ENCODE peak calls at places on chromosome 4, in seven cellular contexts. X is mesendoderm, R is H9, T is IMR-90, C is neuronal stem cell, F is mesenchymal stem cell, E is H1. H is an unnamed sample.
A peak's percentile ranks its signal among the peaks of the same experiment; 100 is the strongest.

GRCh38 chr4:122612540-122612939 is 8.3 kb downstream of the IL21 start:
- DNase-seq in X (no peak), R (no peak), T (peak; percentile 45), C (no peak), F (no peak), E (no peak), H (no peak)

GRCh38 chr4:81257021-81257420 is 42.0 kb upstream of the PRKG2 start:
- DNase-seq in X (no peak), R (no peak), T (peak; percentile 67), C (no peak), F (no peak), E (no peak), H (no peak)

GRCh38 chr4:74109116-74109791 is 10.3 kb upstream of the CXCL2 start:
- DNase-seq in X (peak; percentile 96), R (peak; percentile 62), T (peak; percentile 97), C (no peak), F (peak; percentile 95), E (peak; percentile 21), H (peak; percentile 84)

GRCh38 chr4:166198516-166198915 is 325.5 kb downstream of the TLL1 start:
- DNase-seq in X (peak; percentile 25), R (peak; percentile 44), T (no peak), C (no peak), F (no peak), E (no peak), H (no peak)

GRCh38 chr4:77927991-77928925 is 65.6 kb downstream of the MRPL1 start:
- DNase-seq in X (no peak), R (no peak), T (peak; percentile 68), C (no peak), F (peak; percentile 24), E (no peak), H (no peak)

GRCh38 chr4:111854494-111855087 is 290.7 kb upstream of the FAM241A start:
- DNase-seq in X (peak; percentile 44), R (no peak), T (peak; percentile 30), C (peak; percentile 21), F (peak; percentile 52), E (no peak), H (no peak)

GRCh38 chr4:44221407-44221806 is 227.2 kb downstream of the KCTD8 start:
- DNase-seq in X (no peak), R (no peak), T (no peak), C (no peak), F (no peak), E (no peak), H (no peak)

GRCh38 chr4:137755033-137755471 is 222.8 kb upstream of the PCDH18 start:
- DNase-seq in X (peak; percentile 64), R (no peak), T (peak; percentile 61), C (no peak), F (peak; percentile 44), E (no peak), H (no peak)

GRCh38 chr4:164748375-164748774 is 5.6 kb upstream of the SMIM31 start:
- DNase-seq in X (no peak), R (no peak), T (peak; percentile 19), C (no peak), F (peak; percentile 18), E (no peak), H (no peak)

GRCh38 chr4:2321279-2322196 is 59.6 kb upstream of the MXD4 start:
- DNase-seq in X (no peak), R (no peak), T (no peak), C (no peak), F (no peak), E (no peak), H (no peak)

GRCh38 chr4:61520688-61521160 is 320.6 kb downstream of the ADGRL3 start:
- DNase-seq in X (peak; percentile 49), R (no peak), T (peak; percentile 11), C (no peak), F (peak; percentile 58), E (no peak), H (peak; percentile 75)

GRCh38 chr4:128917781-128918180 is 108.3 kb downstream of the JADE1 start:
- DNase-seq in X (no peak), R (no peak), T (no peak), C (no peak), F (no peak), E (no peak), H (no peak)

GRCh38 chr4:128916832-128917231 is 107.3 kb downstream of the JADE1 start:
- DNase-seq in X (no peak), R (no peak), T (no peak), C (no peak), F (no peak), E (no peak), H (peak; percentile 11)

GRCh38 chr4:128913228-128913627 is 103.7 kb downstream of the JADE1 start:
- DNase-seq in X (no peak), R (no peak), T (no peak), C (no peak), F (no peak), E (no peak), H (no peak)

DNA sequence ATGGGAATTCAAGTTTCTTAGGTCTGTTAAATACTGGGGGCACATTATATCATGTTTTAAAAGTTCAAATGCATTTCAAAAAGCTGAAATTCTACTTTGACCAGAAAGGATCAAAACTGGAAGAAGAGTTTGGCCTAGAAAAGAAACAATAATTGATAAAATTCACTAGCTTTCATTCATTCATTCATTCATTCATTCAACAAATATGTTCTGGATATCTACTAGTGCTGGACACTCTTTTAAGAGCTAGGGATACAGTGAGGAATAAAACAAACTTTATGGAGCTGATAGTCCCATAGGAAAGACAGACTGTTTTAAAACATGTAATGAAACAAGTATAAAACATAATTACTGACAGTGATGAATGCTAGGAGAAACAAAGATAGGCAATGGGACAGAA is 106.0 kb downstream of the JADE1 start:
- DNase-seq in X (no peak), R (no peak), T (no peak), C (no peak), F (no peak), E (no peak), H (no peak)
- H2BK120ac ChIP-seq in X (no peak overlapping the region), R (no peak overlapping the region), T (no peak overlapping the region), C (no peak overlapping the region), F (no peak overlapping the region), E (no peak overlapping the region), H (no peak overlapping the region)

GRCh38 chr4:186739802-186740434 is 16.3 kb upstream of the FAT1 start:
- DNase-seq in X (no peak), R (no peak), T (no peak), C (no peak), F (no peak), E (no peak), H (no peak)
- H3K18ac ChIP-seq in X (no peak overlapping the region), R (no peak overlapping the region), T (no peak overlapping the region), C (no peak overlapping the region), F (no peak overlapping the region), E (no peak overlapping the region), H (no peak overlapping the region)

GRCh38 chr4:148029781-148030180 is 297.9 kb downstream of the ARHGAP10 start:
- DNase-seq in X (no peak), R (no peak), T (no peak), C (no peak), F (no peak), E (no peak), H (no peak)

GRCh38 chr4:148034821-148035220 is 302.9 kb downstream of the ARHGAP10 start:
- DNase-seq in X (no peak), R (no peak), T (no peak), C (no peak), F (no peak), E (no peak), H (no peak)

GRCh38 chr4:148026022-148026421 is 294.1 kb downstream of the ARHGAP10 start:
- DNase-seq in X (peak; percentile 31), R (no peak), T (peak; percentile 93), C (no peak), F (peak; percentile 85), E (no peak), H (no peak)

GRCh38 chr4:148030486-148030885 is 298.6 kb downstream of the ARHGAP10 start:
- DNase-seq in X (no peak), R (no peak), T (peak; percentile 75), C (no peak), F (peak; percentile 76), E (no peak), H (no peak)
- H2BK5ac ChIP-seq in X (no peak overlapping the region), R (no peak overlapping the region), T (peak overlapping the region; percentile 11), C (no peak overlapping the region), F (no peak overlapping the region), E (no peak overlapping the region), H (no peak overlapping the region)

GRCh38 chr4:5750052-5750950 is 39.3 kb downstream of the EVC start:
- DNase-seq in X (no peak), R (no peak), T (peak; percentile 84), C (no peak), F (peak; percentile 54), E (no peak), H (peak; percentile 45)
- H2BK120ac ChIP-seq in X (no peak overlapping the region), R (no peak overlapping the region), T (peak overlapping the region; percentile 95), C (no peak overlapping the region), F (no peak overlapping the region), E (no peak overlapping the region), H (no peak overlapping the region)

DNA sequence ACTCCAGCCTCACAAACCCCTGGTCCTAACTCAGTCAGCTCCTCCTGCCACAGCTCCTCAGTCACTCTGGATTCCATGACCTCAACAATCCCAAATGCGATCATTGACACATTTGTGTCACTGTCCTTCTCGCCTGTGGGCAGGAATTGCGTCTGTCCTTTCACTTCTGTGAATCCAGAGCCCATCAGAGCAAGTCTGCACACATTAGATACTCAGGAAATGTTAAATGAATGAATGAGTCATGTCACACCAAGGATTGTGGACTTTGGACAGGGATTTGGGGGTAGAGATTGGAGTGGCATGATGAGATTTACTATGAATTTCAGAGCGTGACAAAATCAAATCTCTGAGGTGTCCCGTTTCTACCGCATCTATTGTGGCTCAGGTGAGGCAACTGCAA is 11.8 kb upstream of the CLDN24 start:
- DNase-seq in X (peak; percentile 26), R (no peak), T (peak; percentile 4), C (no peak), F (peak; percentile 23), E (no peak), H (no peak)
- H3K18ac ChIP-seq in X (no peak overlapping the region), R (no peak overlapping the region), T (no peak overlapping the region), C (no peak overlapping the region), F (peak overlapping the region; percentile 46), E (no peak overlapping the region), H (no peak overlapping the region)

GRCh38 chr4:64407000-64407399 is 2.2 kb downstream of the TECRL start:
- DNase-seq in X (no peak), R (no peak), T (no peak), C (no peak), F (no peak), E (no peak), H (no peak)

GRCh38 chr4:64409300-64409699 is at the start of gene TECRL:
- DNase-seq in X (no peak), R (no peak), T (no peak), C (no peak), F (no peak), E (no peak), H (no peak)

GRCh38 chr4:64402684-64403083 is 6.6 kb downstream of the TECRL start:
- DNase-seq in X (peak; percentile 80), R (no peak), T (no peak), C (no peak), F (no peak), E (no peak), H (no peak)

GRCh38 chr4:64405761-64406160 is 3.5 kb downstream of the TECRL start:
- DNase-seq in X (peak; percentile 45), R (no peak), T (no peak), C (no peak), F (no peak), E (no peak), H (no peak)
- H2BK5ac ChIP-seq in X (no peak overlapping the region), R (no peak overlapping the region), T (no peak overlapping the region), C (no peak overlapping the region), F (no peak overlapping the region), E (no peak overlapping the region), H (no peak overlapping the region)

H was measured in trophoblast cell.